ENCODE peak calls at places on chromosomes 7 and 10, in five cellular contexts. D is IMR-90, S is neuronal stem cell, N is mesenchymal stem cell, U is H1. L is an unnamed sample.

GRCh38 chr7:69182596-69183467 is 415.4 kb upstream of the AUTS2 start:
- DNase-seq in S (no peak), D (no peak), U (no peak), N (no peak), L (no peak)

GRCh38 chr10:12391191-12391590 is 41.8 kb downstream of the CAMK1D start:
- DNase-seq in N (no peak), S (no peak), U (no peak), D (no peak), L (no peak)

GRCh38 chr7:158646766-158647474 is 57.7 kb downstream of the NCAPG2 start:
- DNase-seq in S (no peak), D (no peak), U (peak; percentile 77), N (no peak), L (no peak)

GRCh38 chr7:39073432-39073831 is 95.7 kb downstream of the POU6F2 start:
- DNase-seq in N (peak; percentile 3), S (peak; percentile 50), D (no peak), U (no peak), L (no peak)

GRCh38 chr7:20786779-20787651 is at the start of gene SP8:
- DNase-seq in D (peak; percentile 11), S (peak; percentile 93), U (peak; percentile 88), N (peak; percentile 17), L (peak; percentile 73)

GRCh38 chr7:128311003-128311402 is 32.7 kb downstream of the RBM28 start:
- DNase-seq in S (no peak), D (peak; percentile 43), U (no peak), N (peak; percentile 16), L (no peak)

GRCh38 chr10:81081887-81082620 is 544.4 kb downstream of the SH2D4B start:
- DNase-seq in S (no peak), U (peak; percentile 48), D (peak; percentile 12), N (peak; percentile 39), L (no peak)

GRCh38 chr7:108592633-108593277 is 23.1 kb downstream of the DNAJB9 start:
- DNase-seq in S (no peak), D (no peak), N (no peak), U (no peak), L (peak; percentile 9)

GRCh38 chr10:34789993-34790506 is 25.0 kb downstream of the PARD3 start:
- DNase-seq in N (no peak), U (no peak), S (no peak), D (no peak), L (no peak)

GRCh38 chr10:22681783-22682183 is 32.6 kb downstream of the PIP4K2A start:
- DNase-seq in S (no peak), U (no peak), D (peak; percentile 74), N (peak; percentile 74), L (peak; percentile 34)

GRCh38 chr7:477626-478220 is 41.9 kb downstream of the PDGFA start:
- DNase-seq in S (no peak), N (no peak), D (peak; percentile 15), U (peak; percentile 39), L (no peak)

GRCh38 chr10:99329238-99329890 is at the start of gene CNNM1:
- DNase-seq in D (no peak), S (peak; percentile 20), N (peak; percentile 38), U (peak; percentile 74), L (peak; percentile 1)

GRCh38 chr10:74439213-74439612 is 288.2 kb downstream of the ADK start:
- DNase-seq in N (peak; percentile 45), S (no peak), D (no peak), U (no peak), L (no peak)

GRCh38 chr7:135811513-135811912 is 62.9 kb upstream of the FAM180A start:
- DNase-seq in D (peak; percentile 76), U (no peak), N (peak; percentile 96), S (no peak), L (no peak)

GRCh38 chr7:116588641-116589594 is 64.1 kb downstream of the CAV1 start:
- DNase-seq in D (peak; percentile 81), N (peak; percentile 74), S (peak; percentile 49), U (no peak), L (no peak)

GRCh38 chr7:28682811-28683210 is 270.5 kb downstream of the CREB5 start:
- DNase-seq in D (no peak), S (no peak), U (no peak), N (no peak), L (no peak)

GRCh38 chr10:118948784-118949183 is 80.7 kb upstream of the NANOS1 start:
- DNase-seq in N (no peak), S (no peak), D (no peak), U (no peak), L (no peak)
- H3K4me3 ChIP-seq in N (no peak overlapping the region), S (peak overlapping the region; percentile 52), D (no peak overlapping the region), U (no peak overlapping the region), L (no peak overlapping the region)

GRCh38 chr10:32150532-32151101 is 94.4 kb upstream of the KIF5B start:
- DNase-seq in S (no peak), N (no peak), D (no peak), U (no peak), L (no peak)
- H2BK120ac ChIP-seq in S (no peak overlapping the region), N (no peak overlapping the region), D (no peak overlapping the region), U (no peak overlapping the region), L (no peak overlapping the region)

GRCh38 chr7:101015626-101016025 is 4.3 kb upstream of the MUC17 start:
- DNase-seq in U (no peak), D (no peak), N (no peak), S (no peak), L (no peak)

GRCh38 chr7:101020444-101020843 is 563 bp downstream of the MUC17 start:
- DNase-seq in S (no peak), N (no peak), U (no peak), D (no peak), L (no peak)

GRCh38 chr7:101012931-101013330 is 7.0 kb upstream of the MUC17 start:
- DNase-seq in D (no peak), U (no peak), S (no peak), N (no peak), L (no peak)

GRCh38 chr7:101018271-101019167 is 1.4 kb upstream of the MUC17 start:
- DNase-seq in D (no peak), N (peak; percentile 45), U (peak; percentile 82), S (peak; percentile 37), L (no peak)

DNA sequence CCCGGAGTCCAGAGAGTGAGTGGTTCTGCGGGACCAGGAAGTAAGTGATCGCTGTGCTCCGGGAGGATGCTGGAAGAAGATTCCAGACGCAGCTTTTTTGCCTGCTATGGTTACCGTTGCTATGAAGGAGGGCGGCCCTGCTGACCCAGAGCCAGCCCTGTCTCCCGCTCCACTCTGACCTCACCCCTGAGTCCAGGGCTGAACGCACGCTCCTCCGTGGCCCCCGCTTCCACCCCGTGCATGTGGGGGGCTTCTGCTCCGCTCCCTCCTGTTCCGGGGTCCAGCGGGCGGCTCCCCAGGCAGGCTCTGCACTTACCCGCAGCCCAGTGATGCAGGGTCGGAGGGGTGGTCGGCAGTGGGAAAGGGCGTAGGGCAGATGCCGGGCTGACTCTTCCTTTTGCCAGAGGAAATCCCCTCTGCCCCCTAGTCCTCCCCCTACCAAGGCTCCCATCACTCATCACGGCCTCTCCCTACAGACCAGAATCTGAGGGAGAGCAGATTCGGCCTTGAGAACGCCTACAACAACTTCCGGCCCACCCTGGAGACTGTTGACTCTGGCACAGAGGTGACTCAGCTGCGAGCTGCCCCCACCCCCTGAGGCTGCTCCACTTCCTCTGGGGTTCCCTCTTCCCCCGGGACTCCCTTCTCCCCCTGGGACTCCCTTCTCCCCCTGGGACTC is 2.6 kb upstream of the MUC17 start:
- DNase-seq in N (peak; percentile 97), U (peak; percentile 72), S (peak; percentile 65), D (peak; percentile 84), L (peak; percentile 89)
- H4K91ac ChIP-seq in N (peak overlapping the region; percentile 97), U (peak overlapping the region; percentile 62), S (no peak overlapping the region), D (peak overlapping the region; percentile 78), L (peak overlapping the region; percentile 80)

DNA sequence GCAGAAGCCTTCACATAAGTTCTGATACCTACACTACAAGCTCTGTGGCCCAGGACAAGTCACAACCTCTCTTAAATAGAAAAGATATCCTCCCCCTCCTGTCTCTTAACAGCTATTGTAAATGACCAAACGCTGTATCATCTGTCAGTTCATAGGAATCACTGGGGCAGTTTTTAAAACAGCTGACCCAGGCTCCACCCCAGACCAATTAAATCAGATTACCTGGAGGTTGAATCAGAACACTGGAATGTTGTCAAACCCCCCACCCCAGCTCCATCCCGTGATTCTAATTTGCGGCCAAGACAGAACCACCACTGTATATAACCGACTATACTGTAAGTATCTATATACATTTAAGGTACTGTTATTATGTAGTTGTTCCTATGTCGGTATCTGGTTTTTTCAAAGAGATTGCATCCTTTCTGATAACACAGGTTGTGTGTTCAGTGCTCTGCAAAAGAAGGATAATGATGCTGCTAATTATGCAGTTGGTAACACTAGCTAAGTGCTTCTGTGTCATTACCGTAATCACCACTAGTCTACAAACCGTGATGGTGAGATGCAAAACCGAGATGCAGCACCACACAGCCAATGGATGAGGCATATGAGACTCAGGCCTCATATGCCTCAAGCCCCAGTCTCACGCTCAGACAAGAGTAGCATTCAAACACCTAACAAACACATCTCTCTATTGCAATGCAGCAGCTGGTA is 47.4 kb downstream of the TNS3 start:
- DNase-seq in N (peak; percentile 69), U (no peak), S (peak; percentile 49), D (no peak), L (peak; percentile 85)
- H3K4me3 ChIP-seq in N (no peak overlapping the region), U (no peak overlapping the region), S (no peak overlapping the region), D (no peak overlapping the region), L (no peak overlapping the region)

GRCh38 chr7:37031571-37032257 is 307.4 kb upstream of the AOAH start:
- DNase-seq in N (peak; percentile 99), D (peak; percentile 100), S (peak; percentile 79), U (no peak), L (peak; percentile 98)
- H2BK120ac ChIP-seq in N (no peak overlapping the region), D (peak overlapping the region; percentile 91), S (no peak overlapping the region), U (no peak overlapping the region), L (peak overlapping the region; percentile 69)

DNA sequence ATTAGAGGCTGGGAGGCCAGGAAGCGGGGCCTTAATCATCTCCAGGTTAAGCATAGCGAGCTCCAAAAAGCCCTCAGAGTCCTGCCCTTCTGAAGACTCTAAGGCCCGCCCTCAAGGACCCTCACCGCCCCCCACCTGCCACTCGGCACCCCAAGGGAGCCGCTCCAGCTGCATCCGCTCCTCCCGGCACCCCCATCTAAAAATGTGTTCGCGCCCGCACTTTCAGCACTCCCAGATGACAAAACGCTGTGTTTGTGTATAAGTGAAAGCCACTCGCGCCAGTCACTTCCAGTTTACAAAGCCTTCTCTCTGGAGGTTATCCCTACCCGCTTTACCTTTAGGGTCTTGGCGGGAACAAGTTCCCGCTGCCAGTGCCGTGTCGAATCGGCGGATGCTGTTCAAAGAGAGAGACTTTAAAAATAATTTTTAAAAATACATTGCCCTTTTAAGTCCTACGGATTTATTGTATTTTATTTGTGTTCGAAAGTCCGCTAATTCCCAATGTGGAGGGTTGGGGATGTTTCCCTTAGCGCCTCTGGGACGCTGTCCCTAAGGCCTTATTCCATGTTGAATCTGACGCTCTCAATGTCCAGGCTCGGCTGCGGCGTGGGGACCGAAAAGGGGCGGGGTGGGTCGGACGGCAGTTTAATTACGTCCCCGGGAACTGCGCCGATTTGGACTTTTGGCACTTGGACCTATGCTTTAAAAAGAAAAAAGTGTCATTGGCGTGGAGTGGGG is at the start of the genes DCLRE1A and NHLRC2:
- DNase-seq in N (peak; percentile 89), D (peak; percentile 75), U (peak; percentile 82), S (peak; percentile 83), L (peak; percentile 82)
- H4K91ac ChIP-seq in N (peak within 1 kb of the TSS; percentile 77), D (peak within 1 kb of the TSS; percentile 98), U (peak within 1 kb of the TSS; percentile 85), S (peak within 1 kb of the TSS; percentile 99), L (peak within 1 kb of the TSS; percentile 93)